ENCODE peak calls at places on chromosomes 3 and 15, in four cellular contexts. X is HepG2, W is K562, M is A549. T is an unnamed sample.

GRCh38 chr15:60392986-60393811 is 4.6 kb downstream of the ANXA2 start:
- DNase-seq in X (peak; percentile 99), W (peak; percentile 41), M (peak; percentile 89), T (peak; percentile 94)

GRCh38 chr15:69852482-69853275 is 245.0 kb downstream of the TLE3 start:
- DNase-seq in X (no peak), W (no peak), M (no peak), T (no peak)

GRCh38 chr3:125013095-125013494 is 42.7 kb downstream of the HEG1 start:
- DNase-seq in X (no peak), W (no peak), M (no peak), T (no peak)

GRCh38 chr3:69566256-69566655 is 173.0 kb upstream of the MITF start:
- DNase-seq in X (no peak), W (no peak), M (no peak), T (no peak)

GRCh38 chr3:23685484-23686258 is 120.1 kb upstream of the UBE2E1 start:
- DNase-seq in X (peak; percentile 72), W (peak; percentile 38), M (peak; percentile 89), T (peak; percentile 97)

GRCh38 chr3:159127021-159127392 is 325.2 kb downstream of the MFSD1 start:
- DNase-seq in X (no peak), W (no peak), M (no peak), T (no peak)

GRCh38 chr3:190272747-190273146 is 49.5 kb downstream of the CLDN1 start:
- DNase-seq in X (no peak), W (no peak), M (no peak), T (no peak)

GRCh38 chr3:82196645-82197044 is 435.2 kb upstream of the GBE1 start:
- DNase-seq in X (no peak), W (no peak), M (no peak), T (no peak)

GRCh38 chr3:116848402-116848801 is 138.8 kb downstream of the TUSC7 start:
- DNase-seq in X (no peak), W (no peak), M (no peak), T (no peak)

GRCh38 chr15:39130556-39131379 is 450.1 kb upstream of the THBS1 start:
- DNase-seq in X (no peak), W (no peak), M (no peak), T (peak; percentile 94)

GRCh38 chr3:142243134-142243533 is 17.7 kb upstream of the GK5 start:
- DNase-seq in X (no peak), W (no peak), M (no peak), T (no peak)

GRCh38 chr15:71133734-71134464 is 18.6 kb downstream of the THSD4 start:
- DNase-seq in X (no peak), W (no peak), M (no peak), T (no peak)

GRCh38 chr3:129673897-129674797 is 67.7 kb upstream of the PLXND1 start:
- DNase-seq in X (no peak), W (no peak), M (no peak), T (no peak)

GRCh38 chr3:2096196-2096595 is 2.5 kb upstream of the CNTN4 start:
- DNase-seq in X (no peak), W (no peak), M (no peak), T (no peak)

GRCh38 chr3:47324278-47324865 is 41.6 kb downstream of the KLHL18 start:
- DNase-seq in X (peak; percentile 63), W (peak; percentile 80), M (peak; percentile 50), T (peak; percentile 77)

GRCh38 chr3:123021986-123022510 is 5.5 kb downstream of the SEMA5B start:
- DNase-seq in X (no peak), W (no peak), M (no peak), T (no peak)

GRCh38 chr3:38990621-38991020 is 61.1 kb downstream of the SCN11A start:
- DNase-seq in X (no peak), W (no peak), M (no peak), T (peak; percentile 10)

GRCh38 chr15:74238984-74239645 is 3.0 kb downstream of the CCDC33 start:
- DNase-seq in X (no peak), W (no peak), M (no peak), T (no peak)

GRCh38 chr15:29970402-29970695 is 112.4 kb upstream of the GOLGA8J start:
- DNase-seq in X (peak; percentile 15), W (no peak), M (peak; percentile 20), T (peak; percentile 45)

GRCh38 chr3:127092776-127093175 is 100.2 kb upstream of the PRR23E start:
- DNase-seq in X (no peak), W (no peak), M (no peak), T (no peak)

GRCh38 chr3:141810161-141810560 is 47.0 kb downstream of the GRK7 start:
- DNase-seq in X (no peak), W (no peak), M (no peak), T (no peak)

GRCh38 chr3:27677554-27677953 is 44.6 kb downstream of the EOMES start:
- DNase-seq in X (no peak), W (no peak), M (peak; percentile 60), T (peak; percentile 34)

GRCh38 chr15:96264351-96264798 is 66.1 kb upstream of the NR2F2 start:
- DNase-seq in X (peak; percentile 65), W (peak; percentile 46), M (no peak), T (no peak)

DNA sequence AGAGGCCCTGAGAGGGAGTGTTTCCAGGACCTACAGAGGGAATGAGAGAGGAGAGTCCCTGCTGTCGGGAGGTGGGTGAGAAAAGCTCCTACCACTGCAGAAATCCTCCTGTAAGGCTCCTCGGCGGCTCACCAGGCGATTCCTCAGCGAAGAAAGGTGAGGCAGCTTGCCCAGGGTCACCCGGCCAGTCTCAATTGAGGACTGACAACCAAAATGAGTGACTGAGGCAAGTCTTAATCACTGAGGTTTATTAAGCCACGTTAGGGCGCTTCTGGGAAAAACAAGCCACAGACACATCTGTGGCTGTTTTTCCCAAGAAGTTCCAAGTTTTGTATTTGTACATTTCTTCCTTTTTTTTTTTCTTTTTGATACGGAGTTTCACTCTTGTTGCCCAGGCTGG is 48.5 kb downstream of the ZDHHC19 start:
- DNase-seq in X (no peak), W (no peak), M (no peak), T (no peak)
- TF ChIP-seq MYC in X (no peak), W (no peak), M (no peak), T (no peak)

GRCh38 chr15:80855206-80855605 is 76.0 kb downstream of the CEMIP start:
- DNase-seq in X (no peak), W (no peak), M (no peak), T (no peak)

GRCh38 chr15:80849308-80849707 is 70.1 kb downstream of the CEMIP start:
- DNase-seq in X (no peak), W (no peak), M (peak; percentile 55), T (no peak)

GRCh38 chr15:80850941-80851451 is 71.8 kb downstream of the CEMIP start:
- DNase-seq in X (peak; percentile 10), W (no peak), M (no peak), T (no peak)

GRCh38 chr15:80854104-80854503 is 74.9 kb downstream of the CEMIP start:
- DNase-seq in X (no peak), W (no peak), M (no peak), T (no peak)

DNA sequence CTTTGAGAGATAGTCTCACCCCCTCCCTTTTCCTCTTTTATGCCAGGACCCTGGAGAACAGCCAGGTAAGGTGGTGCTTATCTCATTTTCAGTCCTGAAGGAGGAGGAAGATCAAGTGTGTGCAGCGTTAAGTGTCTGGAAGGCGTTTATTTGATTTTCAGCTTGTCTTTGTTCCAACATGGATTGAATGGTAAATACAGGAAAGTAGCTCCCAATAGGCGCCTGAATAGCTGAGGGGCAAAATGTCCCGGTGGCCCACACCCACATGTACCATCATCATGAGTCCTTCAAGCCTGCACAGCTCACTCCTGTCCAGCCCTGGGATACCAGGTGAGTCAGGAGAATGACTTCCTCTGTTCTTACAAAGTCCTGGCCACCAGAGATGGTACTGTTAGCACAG is 73.5 kb downstream of the CEMIP start:
- DNase-seq in X (no peak), W (no peak), M (no peak), T (no peak)
- TF ChIP-seq JUN in X (no peak), W (no peak), M (no peak), T (no peak)

GRCh38 chr3:194377708-194378107 is 8.2 kb upstream of the LRRC15 start:
- DNase-seq in X (no peak), W (no peak), M (no peak), T (no peak)

GRCh38 chr3:194373912-194374311 is 4.4 kb upstream of the LRRC15 start:
- DNase-seq in X (no peak), W (no peak), M (no peak), T (no peak)

GRCh38 chr3:194374930-194375329 is 5.4 kb upstream of the LRRC15 start:
- DNase-seq in X (no peak), W (no peak), M (no peak), T (no peak)

GRCh38 chr3:194375473-194375872 is 5.9 kb upstream of the LRRC15 start:
- DNase-seq in X (no peak), W (peak; percentile 34), M (no peak), T (peak; percentile 68)

DNA sequence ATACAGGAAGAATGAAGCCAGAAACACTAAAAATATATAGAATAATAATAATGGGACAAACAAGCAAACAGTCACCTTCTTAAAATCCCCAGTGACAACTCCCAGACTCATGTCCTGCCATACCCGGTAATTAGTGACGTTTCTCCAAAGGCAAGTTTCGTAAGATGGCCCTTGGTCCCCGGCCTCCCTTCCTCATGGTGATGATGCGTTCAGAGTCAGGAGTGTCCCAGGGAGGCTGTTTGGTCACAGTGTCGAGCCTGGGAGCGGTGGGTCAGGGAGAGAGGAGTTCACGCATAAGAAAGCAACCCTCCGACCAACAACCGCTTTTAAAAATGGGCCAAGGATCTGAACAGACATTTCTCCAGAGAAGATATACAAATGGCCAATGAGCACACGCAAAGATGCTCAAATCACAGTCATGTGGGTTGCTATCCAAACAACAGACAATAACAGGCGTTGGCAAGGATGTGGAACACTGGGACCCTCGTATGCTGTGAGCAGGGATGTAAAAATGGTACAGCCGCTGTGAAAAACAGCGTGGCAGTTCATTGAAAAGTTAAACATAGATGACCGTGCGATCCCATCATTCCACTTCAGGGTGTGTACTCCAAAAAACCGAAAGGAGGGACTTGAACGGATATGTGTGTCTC is 6.5 kb upstream of the LRRC15 start:
- DNase-seq in X (no peak), W (no peak), M (no peak), T (no peak)
- TF ChIP-seq MYC in X (no peak), W (no peak), M (no peak), T (no peak)

GRCh38 chr3:4995500-4996053 is 16.3 kb downstream of the BHLHE40 start:
- DNase-seq in X (no peak), W (no peak), M (no peak), T (no peak)

GRCh38 chr3:4993276-4994143 is 14.3 kb downstream of the BHLHE40 start:
- DNase-seq in X (no peak), W (no peak), M (no peak), T (no peak)

GRCh38 chr3:4996223-4996765 is 17.1 kb downstream of the BHLHE40 start:
- DNase-seq in X (no peak), W (no peak), M (no peak), T (no peak)

GRCh38 chr3:4994144-4994730 is 15.0 kb downstream of the BHLHE40 start:
- DNase-seq in X (no peak), W (no peak), M (no peak), T (no peak)

DNA sequence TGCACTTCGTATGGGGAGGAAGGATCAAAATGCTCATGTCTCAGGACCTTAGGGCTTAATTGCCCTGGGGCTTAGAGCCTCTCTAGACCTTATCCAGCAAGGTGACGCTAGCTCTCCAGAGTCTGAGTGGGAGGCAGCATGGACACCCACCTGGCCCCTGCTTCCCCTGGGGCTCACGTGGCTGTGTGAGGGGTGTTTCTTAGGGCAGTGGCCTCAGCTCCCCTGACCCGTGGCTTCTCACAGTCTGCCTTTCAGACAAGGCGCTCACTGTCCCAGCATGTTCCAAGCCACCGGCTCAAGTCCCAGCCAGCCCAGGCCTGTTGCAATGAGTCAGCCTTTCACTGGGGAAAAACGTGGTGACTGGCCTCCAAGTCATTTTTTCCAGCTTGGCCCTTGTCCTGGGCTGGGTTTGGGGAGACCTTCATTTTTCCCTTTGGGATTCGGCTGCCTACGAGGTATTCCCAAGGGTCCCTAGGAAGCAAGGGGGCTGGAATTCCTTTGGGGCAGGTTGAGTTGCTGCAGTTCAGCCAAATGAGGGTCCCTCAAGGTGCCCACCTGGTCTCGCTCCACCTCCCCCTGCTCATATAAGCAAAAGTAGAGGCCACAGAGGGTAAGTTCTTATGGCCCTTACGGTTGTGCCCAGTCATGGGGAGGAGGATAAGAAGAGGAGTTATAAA is 15.7 kb downstream of the BHLHE40 start:
- DNase-seq in X (peak; percentile 52), W (peak; percentile 80), M (no peak), T (peak; percentile 63)
- TF ChIP-seq JUN in X (peak; percentile 24), W (no peak), M (no peak), T (no peak)

T was measured in endothelial cell of umbilical vein.